ENCODE peak calls at places on chromosomes 6 and 20, in ten cellular contexts. B is heart right ventricle; S is endothelial cell; H is tibial nerve; R is activated CD8-positive, alpha-beta T cell treated with anti-CD3 and anti-CD28 coated beads for 36 hours; J is dorsolateral prefrontal cortex; W is AG09319; T is AG04450; P is PC-9; F is fibroblast of lung. L is an unnamed sample.

GRCh38 chr6:27669278-27669797 is 196.4 kb upstream of the ZNF184 start:
- DNase-seq in B (no peak), S (no peak), H (no peak), R (peak; percentile 41), J (no peak), W (no peak), T (no peak), P (peak; percentile 39), F (no peak), L (no peak)

GRCh38 chr6:21800948-21801438 is 207.4 kb downstream of the SOX4 start:
- DNase-seq in B (no peak), S (no peak), H (no peak), R (no peak), J (no peak), W (no peak), T (no peak), P (peak; percentile 95), F (peak; percentile 58), L (peak; percentile 15)

GRCh38 chr20:58271596-58272460 is 37.7 kb upstream of the RAB22A start:
- DNase-seq in B (no peak), S (no peak), H (no peak), R (peak; percentile 81), J (no peak), W (no peak), T (peak; percentile 8), P (no peak), F (peak; percentile 64), L (no peak)

GRCh38 chr6:32082951-32083350 is 26.2 kb downstream of the TNXB start:
- DNase-seq in B (peak; percentile 48), S (no peak), H (peak; percentile 79), R (no peak), J (no peak), W (peak; percentile 85), T (no peak), P (peak; percentile 93), F (peak; percentile 76), L (peak; percentile 94)

GRCh38 chr20:10565191-10565921 is 108.4 kb downstream of the JAG1 start:
- DNase-seq in B (no peak), S (no peak), H (peak; percentile 64), R (no peak), J (no peak), W (peak; percentile 70), T (peak; percentile 32), P (no peak), F (peak; percentile 90), L (peak; percentile 93)

GRCh38 chr20:62282877-62283503 is 19.8 kb upstream of the ADRM1 start:
- DNase-seq in B (peak; percentile 72), S (no peak), H (no peak), R (no peak), J (no peak), W (no peak), T (no peak), P (no peak), F (peak; percentile 24), L (no peak)

GRCh38 chr6:45611502-45611901 is 233.8 kb upstream of the SUPT3H start:
- DNase-seq in B (no peak), S (no peak), H (no peak), R (no peak), J (no peak), W (no peak), T (no peak), P (no peak), F (no peak), L (no peak)

GRCh38 chr20:49790077-49790798 is 22.4 kb upstream of the SLC9A8 start:
- DNase-seq in B (peak; percentile 40), S (peak; percentile 37), H (no peak), R (no peak), J (no peak), W (peak; percentile 74), T (peak; percentile 59), P (peak; percentile 99), F (peak; percentile 57), L (no peak)

GRCh38 chr20:60960500-60960899 is 291.6 kb upstream of the CDH4 start:
- DNase-seq in B (no peak), S (no peak), H (no peak), R (no peak), J (no peak), W (no peak), T (no peak), P (no peak), F (no peak), L (no peak)

GRCh38 chr20:47016068-47016664 is 121.5 kb downstream of the EYA2 start:
- DNase-seq in B (no peak), S (peak; percentile 17), H (no peak), R (no peak), J (no peak), W (no peak), T (no peak), P (no peak), F (no peak), L (no peak)

GRCh38 chr6:130895516-130895915 is 68.3 kb downstream of the SMLR1 start:
- DNase-seq in B (no peak), S (no peak), H (no peak), R (no peak), J (no peak), W (no peak), T (no peak), P (no peak), F (no peak), L (no peak)

GRCh38 chr20:63520594-63520938 is at the start of gene PPDPF:
- DNase-seq in B (peak; percentile 89), S (peak; percentile 90), H (peak; percentile 70), R (peak; percentile 85), J (peak; percentile 70), W (peak; percentile 64), T (peak; percentile 34), P (no peak), F (peak; percentile 80), L (peak; percentile 66)

GRCh38 chr6:123447315-123447937 is 189.3 kb downstream of the TRDN start:
- DNase-seq in B (no peak), S (no peak), H (no peak), R (no peak), J (no peak), W (no peak), T (no peak), P (no peak), F (no peak), L (no peak)

GRCh38 chr6:166454692-166455515 is 72.2 kb upstream of the MPC1 start:
- DNase-seq in B (no peak), S (no peak), H (no peak), R (no peak), J (peak; percentile 9), W (no peak), T (no peak), P (no peak), F (no peak), L (no peak)

DNA sequence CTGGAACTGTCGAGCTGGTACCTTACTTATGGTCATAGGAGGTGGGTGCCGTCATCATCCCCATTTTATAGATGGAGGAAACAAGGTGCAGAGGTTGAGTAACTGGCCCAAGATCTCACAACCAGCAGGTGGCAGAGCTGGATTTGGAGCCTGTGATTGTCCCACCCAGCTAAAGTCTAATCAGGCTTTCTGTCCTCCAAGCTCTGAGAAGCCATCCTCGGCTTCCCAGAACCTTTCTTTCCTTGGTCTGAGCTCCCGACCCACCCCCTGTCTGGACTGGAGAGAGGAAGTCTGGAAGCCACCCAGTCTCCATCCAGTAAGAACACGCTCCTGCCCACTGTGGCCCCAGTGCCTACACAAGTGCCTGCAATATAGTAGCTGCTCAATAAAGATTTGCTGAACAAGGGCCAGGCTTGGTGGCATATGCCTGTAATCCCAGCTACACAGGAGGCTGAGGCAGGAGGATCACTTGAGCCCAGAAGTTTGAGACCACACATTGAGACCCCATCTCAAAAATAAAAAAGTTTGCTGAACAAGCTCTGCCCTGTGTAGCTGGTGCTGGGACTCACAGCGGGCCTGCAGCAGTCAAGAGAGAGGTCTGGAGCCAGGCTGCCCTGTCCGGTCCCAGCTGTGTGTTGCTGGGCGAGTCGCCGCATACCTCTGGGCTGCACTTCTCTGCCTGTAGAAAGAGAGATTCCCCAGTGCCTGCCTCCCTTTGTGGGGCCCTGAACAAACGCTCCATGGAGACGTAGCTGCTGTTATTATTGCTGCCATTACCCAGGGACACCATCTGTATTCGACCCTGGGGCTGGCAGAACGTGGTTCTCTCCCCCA is 32.5 kb upstream of the DLGAP4 start:
- DNase-seq in B (no peak), S (no peak), H (no peak), R (peak; percentile 44), J (no peak), W (no peak), T (no peak), P (no peak), F (peak; percentile 19), L (peak; percentile 43)
- TF ChIP-seq CTCF in B (peak; percentile 28), S (no peak), H (no peak), R (peak; percentile 16), J (no peak), W (peak; percentile 40), T (peak; percentile 42), P (peak; percentile 57), F (peak; percentile 35), L (peak; percentile 49)

DNA sequence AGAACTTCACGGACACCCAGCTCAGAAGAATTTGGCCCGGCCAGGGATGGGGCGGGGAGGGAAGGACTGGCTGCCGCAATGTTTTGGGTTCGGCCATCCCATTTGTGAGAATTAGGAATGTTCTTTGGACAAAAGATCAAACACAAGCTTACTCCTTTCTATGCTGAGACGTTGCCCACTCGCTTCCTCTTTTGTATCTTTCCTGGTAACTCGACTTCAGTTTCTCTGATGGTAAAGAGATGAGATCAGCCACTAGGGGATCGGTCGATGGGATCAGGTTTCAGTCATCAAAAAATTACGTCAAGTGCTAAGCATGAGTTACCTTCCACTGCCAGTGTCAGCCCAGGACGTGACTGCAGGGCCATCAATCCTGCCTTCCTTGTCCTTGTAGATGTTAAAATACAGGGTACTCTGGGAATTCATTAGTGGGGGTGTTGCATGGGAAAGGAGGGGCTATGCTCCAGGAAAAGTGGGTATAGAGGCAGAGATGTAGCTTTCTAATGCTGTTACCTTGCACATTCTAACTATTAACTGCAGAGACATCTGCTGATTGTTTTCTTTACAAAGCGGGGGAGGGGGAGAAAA is 190.2 kb downstream of the TSHZ2 start:
- DNase-seq in B (no peak), S (peak; percentile 17), H (peak; percentile 61), R (peak; percentile 10), J (no peak), W (peak; percentile 5), T (no peak), P (no peak), F (peak; percentile 75), L (peak; percentile 93)
- TF ChIP-seq CTCF in B (no peak), S (peak; percentile 44), H (no peak), R (no peak), J (no peak), W (peak; percentile 24), T (no peak), P (no peak), F (peak; percentile 48), L (peak; percentile 33)

GRCh38 chr6:68468244-68468884 is 166.7 kb upstream of the ADGRB3 start:
- DNase-seq in B (no peak), S (peak; percentile 32), H (no peak), R (peak; percentile 2), J (no peak), W (no peak), T (no peak), P (no peak), F (peak; percentile 38), L (no peak)
- TF ChIP-seq CTCF in B (no peak), S (peak; percentile 45), H (no peak), R (no peak), J (no peak), W (no peak), T (peak; percentile 15), P (peak; percentile 32), F (peak; percentile 49), L (peak; percentile 3)

DNA sequence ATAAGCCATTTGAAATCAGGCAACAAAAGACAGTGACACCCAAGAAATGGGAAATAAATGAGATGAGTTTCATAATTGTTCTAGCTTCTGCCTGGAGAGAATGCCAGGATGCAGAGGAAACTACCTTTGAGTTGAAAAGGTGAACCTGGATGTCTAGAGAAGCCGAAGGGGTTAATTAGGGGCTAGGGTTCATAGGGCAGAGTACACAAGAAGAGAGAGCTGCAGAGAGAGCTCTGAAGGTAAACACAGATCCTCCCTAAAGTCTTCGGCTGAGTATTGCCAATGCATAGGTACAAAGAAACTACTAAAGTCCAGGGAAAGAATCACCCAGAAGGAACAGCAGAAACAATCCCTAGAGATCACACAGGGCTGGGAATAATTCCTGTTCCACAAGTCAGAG is 119.7 kb upstream of the BEND3 start:
- DNase-seq in B (no peak), S (no peak), H (no peak), R (no peak), J (no peak), W (no peak), T (no peak), P (no peak), F (no peak), L (no peak)
- TF ChIP-seq CTCF in B (no peak), S (no peak), H (no peak), R (no peak), J (no peak), W (no peak), T (no peak), P (no peak), F (no peak), L (no peak)